ENCODE peak calls at places on chromosomes 3 and 15, in five cellular contexts. O is IMR-90, P is mesothelial cell of epicardium, E is lung, R is cardiac muscle cell. G is an unnamed sample.

GRCh38 chr3:172061724-172062184 is 22.4 kb downstream of the FNDC3B start:
- DNase-seq in P (no peak), R (no peak), O (peak), E (no peak), G (no peak)

GRCh38 chr3:2579206-2579605 is 480.5 kb downstream of the CNTN4 start:
- DNase-seq in E (no peak), O (no peak), P (no peak), R (no peak), G (no peak)

GRCh38 chr15:73683624-73684536 is at the start of gene CD276:
- DNase-seq in O (peak), E (peak), P (peak), R (peak), G (peak)

GRCh38 chr15:85771781-85772445 is 22.8 kb downstream of the KLHL25 start:
- DNase-seq in E (peak), R (no peak), O (peak), P (no peak), G (no peak)

GRCh38 chr3:4980229-4981159 is 1.3 kb downstream of the BHLHE40 start:
- DNase-seq in R (peak), O (peak), P (peak), E (peak), G (peak)

GRCh38 chr15:96020133-96020532 is 310.4 kb upstream of the NR2F2 start:
- DNase-seq in P (no peak), O (no peak), R (no peak), E (no peak), G (no peak)

GRCh38 chr15:92069308-92070244 is 216.1 kb downstream of the SLCO3A1 start:
- DNase-seq in E (peak), R (no peak), P (no peak), O (peak), G (no peak)

GRCh38 chr3:36210840-36211655 is 169.3 kb upstream of the STAC start:
- DNase-seq in O (no peak), E (no peak), R (no peak), P (no peak), G (no peak)

GRCh38 chr3:12982619-12983101 is 90.6 kb downstream of the IQSEC1 start:
- DNase-seq in O (no peak), P (no peak), E (no peak), R (no peak), G (no peak)

GRCh38 chr3:115436767-115437301 is 186.5 kb upstream of the GAP43 start:
- DNase-seq in E (no peak), P (no peak), O (peak), R (no peak), G (no peak)

GRCh38 chr15:95492388-95493070 is 838.0 kb upstream of the NR2F2 start:
- DNase-seq in R (no peak), O (no peak), P (no peak), E (no peak), G (no peak)

GRCh38 chr3:136891934-136892855 is 30.2 kb downstream of the NCK1 start:
- DNase-seq in O (no peak), R (no peak), P (no peak), E (no peak), G (no peak)

GRCh38 chr3:146165370-146165769 is 4.4 kb upstream of the PLOD2 start:
- DNase-seq in E (no peak), P (no peak), O (peak), R (no peak), G (no peak)

GRCh38 chr15:51727141-51727897 is 10.1 kb downstream of the LYSMD2 start:
- DNase-seq in R (no peak), O (peak), E (no peak), P (no peak), G (no peak)

GRCh38 chr15:59438891-59439290 is 905 bp downstream of the FAM81A start:
- DNase-seq in O (no peak), R (no peak), E (no peak), P (no peak), G (peak)

GRCh38 chr15:42137461-42138261 is 18.8 kb downstream of the PLA2G4F start:
- DNase-seq in P (no peak), E (peak), O (peak), R (peak), G (peak)
- TF ChIP-seq CTCF in P (peak), E (peak), O (peak), R (peak), G (peak)

DNA sequence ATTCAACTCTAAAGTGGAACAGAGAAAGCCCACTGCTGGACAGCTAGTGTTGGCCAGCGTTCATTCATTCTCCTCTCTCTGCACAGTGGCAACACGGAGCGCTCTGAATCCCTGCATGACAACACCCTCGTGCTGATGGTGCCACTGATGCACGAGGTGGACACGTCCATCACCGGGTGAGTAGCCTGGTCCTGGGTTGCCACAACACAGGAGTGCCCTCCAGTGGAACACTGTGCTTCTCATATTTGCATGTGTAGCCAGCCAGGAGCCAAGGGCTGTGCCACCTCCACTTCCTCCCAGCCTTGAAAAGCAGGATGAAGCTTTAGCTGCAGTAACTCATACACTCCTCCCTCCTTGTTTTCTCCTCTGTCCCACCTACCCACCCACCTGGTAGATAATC is 120.0 kb upstream of the CTDSPL start:
- DNase-seq in R (no peak), O (no peak), P (no peak), E (peak), G (peak)
- TF ChIP-seq CTCF in R (peak), O (no peak), P (no peak), E (peak), G (peak)

DNA sequence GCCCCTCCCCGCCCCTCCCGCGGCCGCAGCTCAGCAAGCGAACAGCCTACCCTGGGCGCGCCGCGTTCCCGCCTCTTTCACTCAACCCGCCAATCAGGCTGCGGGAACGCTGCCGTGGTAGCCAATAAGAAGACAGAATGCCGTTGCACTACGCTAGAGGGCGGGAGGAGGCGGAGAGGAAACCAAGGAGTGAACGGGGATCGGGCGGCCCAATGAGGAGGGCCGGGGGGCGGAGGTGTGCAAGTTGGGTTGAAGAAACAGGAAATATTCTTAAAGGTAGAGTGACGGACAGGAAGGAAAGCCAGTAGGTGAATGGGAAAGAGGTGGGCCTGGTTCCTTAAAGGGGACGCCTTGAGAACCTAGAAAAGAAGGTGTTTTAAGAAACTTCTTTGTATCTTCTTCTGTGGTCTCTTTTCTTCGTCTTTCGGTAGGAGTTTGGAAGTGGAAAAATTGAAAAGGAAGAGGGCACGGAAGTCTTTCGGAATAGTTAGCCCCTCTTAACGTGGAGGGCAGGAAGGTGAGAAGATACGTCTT is 283 bp upstream of the USF3 start:
- DNase-seq in R (peak), P (peak), O (peak), E (peak), G (peak)
- TF ChIP-seq CTCF in R (no peak), P (no peak), O (peak), E (no peak), G (peak)

GRCh38 chr3:163138258-163138657 is 1641.7 kb downstream of the OTOL1 start:
- DNase-seq in O (no peak), E (no peak), P (no peak), R (no peak), G (no peak)
- TF ChIP-seq CTCF in O (no peak), E (no peak), P (no peak), R (no peak), G (no peak)

G was measured in osteocyte.